ENCODE peak calls at places on chromosomes 5 and 9, in six cellular contexts. U is spleen, X is GM23338, R is Caco-2, F is psoas muscle, S is upper lobe of right lung. P is an unnamed sample. For H3K27me3, the result is how much of the 10 kb centered on the place peaks cover.

GRCh38 chr9:71587576-71588362 is 180.5 kb downstream of the CEMIP2 start:
- DNase-seq in R (no peak), F (no peak), S (no peak), U (no peak), X (no peak), P (peak)

GRCh38 chr5:149134778-149135169 is 6.5 kb upstream of the ABLIM3 start:
- DNase-seq in F (no peak), X (no peak), U (no peak), S (no peak), R (no peak), P (no peak)

GRCh38 chr9:3256571-3256970 is 269.2 kb downstream of the RFX3 start:
- DNase-seq in R (no peak), U (no peak), X (no peak), F (no peak), S (no peak), P (no peak)

GRCh38 chr9:129635099-129635803 is 6.7 kb downstream of the ASB6 start:
- DNase-seq in R (no peak), X (no peak), U (no peak), F (no peak), S (no peak), P (no peak)

GRCh38 chr5:58458851-58459275 is 1.0 kb downstream of the PLK2 start:
- DNase-seq in R (no peak), F (no peak), S (no peak), U (no peak), X (peak), P (no peak)

GRCh38 chr9:113632776-113633590 is 169.5 kb downstream of the RGS3 start:
- DNase-seq in F (no peak), S (peak), R (no peak), X (no peak), U (peak), P (no peak)

GRCh38 chr5:124706729-124707361 is 39.6 kb downstream of the ZNF608 start:
- DNase-seq in U (no peak), X (peak), R (peak), F (no peak), S (peak), P (no peak)

GRCh38 chr9:119802621-119803020 is 433.4 kb upstream of the BRINP1 start:
- DNase-seq in F (peak), U (no peak), R (no peak), X (peak), S (no peak), P (no peak)

DNA sequence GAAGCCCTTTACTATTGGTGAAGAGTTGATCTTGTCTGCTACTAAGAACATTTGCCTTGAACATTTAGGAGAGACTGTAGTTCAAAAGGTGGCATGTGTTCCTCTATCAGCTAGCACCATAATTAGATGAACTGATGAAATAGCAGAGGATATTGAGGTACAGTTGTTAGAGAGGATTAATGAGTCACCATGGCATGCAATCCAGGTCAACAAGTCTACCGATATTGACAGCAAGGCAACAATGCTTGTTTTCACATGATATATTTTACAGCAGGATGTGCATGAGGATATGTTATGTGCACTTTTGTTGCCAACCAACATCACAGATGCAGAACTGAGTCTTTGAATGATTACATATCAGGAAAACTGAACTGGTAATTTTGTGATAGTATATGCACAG is 134.3 kb upstream of the CDH9 start:
- DNase-seq in F (no peak), S (no peak), U (no peak), X (no peak), R (no peak), P (no peak)
- H3K27me3 ChIP-seq in F (under half), S (under half), U (under half), X (under half), R (under half), P (under half)

GRCh38 chr5:93578813-93579560 is 2.0 kb downstream of the NR2F1-AS1 start:
- DNase-seq in S (no peak), U (no peak), X (peak), F (peak), R (no peak), P (no peak)
- H3K27me3 ChIP-seq in S (half or more), U (half or more), X (half or more), F (under half), R (under half), P (under half)

DNA sequence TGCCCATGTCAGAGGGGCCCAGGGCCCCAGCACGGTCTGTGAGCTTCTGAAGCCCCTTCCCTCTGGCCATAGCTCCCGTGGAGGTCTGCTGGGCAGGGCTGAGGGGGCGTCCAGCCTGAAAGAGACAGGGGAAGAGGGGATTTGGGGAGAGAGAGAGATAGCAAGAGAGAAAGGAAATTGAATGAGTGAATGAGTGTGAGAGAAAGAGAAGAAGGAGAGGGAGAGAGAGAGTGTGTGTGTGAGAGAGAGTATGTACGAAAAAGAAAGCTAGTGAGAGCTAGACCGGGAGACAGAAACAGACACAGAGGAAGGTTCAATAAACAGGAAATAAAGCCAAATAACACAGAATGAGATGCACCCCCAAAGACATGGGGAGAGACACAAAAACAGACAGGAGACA is 37.4 kb downstream of the PAX5 start:
- DNase-seq in U (no peak), F (no peak), R (no peak), S (no peak), X (no peak), P (no peak)
- H3K27me3 ChIP-seq in U (half or more), F (under half), R (under half), S (under half), X (half or more), P (under half)

GRCh38 chr9:136198605-136199083 is 6.3 kb downstream of the LHX3 start:
- DNase-seq in R (no peak), U (no peak), S (no peak), F (no peak), X (peak), P (no peak)

GRCh38 chr9:136201174-136201573 is 3.8 kb downstream of the LHX3 start:
- DNase-seq in S (no peak), X (no peak), R (no peak), F (no peak), U (no peak), P (no peak)

GRCh38 chr9:136197930-136198604 is 6.9 kb downstream of the LHX3 start:
- DNase-seq in F (no peak), X (peak), R (no peak), U (no peak), S (no peak), P (no peak)

GRCh38 chr9:136200424-136200823 is 4.5 kb downstream of the LHX3 start:
- DNase-seq in S (no peak), U (no peak), F (no peak), R (no peak), X (peak), P (no peak)

GRCh38 chr9:136199391-136200288 is 5.3 kb downstream of the LHX3 start:
- DNase-seq in U (no peak), R (no peak), X (peak), F (no peak), S (no peak), P (no peak)
- H3K27me3 ChIP-seq in U (half or more), R (under half), X (half or more), F (half or more), S (half or more), P (half or more)

GRCh38 chr5:59711316-59711715 is 182.2 kb downstream of the PDE4D start:
- DNase-seq in U (no peak), R (no peak), X (no peak), F (no peak), S (no peak), P (no peak)
- H3K27me3 ChIP-seq in U (under half), R (under half), X (under half), F (under half), S (under half), P (under half)

DNA sequence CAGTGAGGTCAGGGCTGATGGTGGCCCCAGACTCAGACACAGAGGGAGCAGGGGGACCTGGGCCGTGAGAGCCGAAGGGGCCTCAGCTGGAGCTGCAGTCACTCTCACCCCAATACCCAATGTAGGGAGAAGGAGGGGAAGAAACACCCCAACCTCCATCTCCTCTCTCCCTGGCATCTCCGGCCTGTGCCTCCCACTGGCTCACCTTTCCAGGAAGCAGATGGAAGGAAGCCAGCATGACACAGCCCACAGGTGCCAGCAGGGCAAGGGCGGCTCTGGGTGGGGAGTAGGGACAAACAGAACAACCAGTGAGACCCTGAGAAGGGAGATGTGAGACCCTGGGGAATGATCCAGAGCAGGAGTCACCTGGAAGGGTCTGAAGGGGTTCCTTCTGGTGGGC is 3.0 kb upstream of the CRB2 start:
- DNase-seq in U (no peak), F (no peak), X (no peak), S (no peak), R (no peak), P (no peak)
- H3K27me3 ChIP-seq in U (under half), F (under half), X (under half), S (under half), R (under half), P (under half)

GRCh38 chr5:4128994-4129393 is 533.4 kb downstream of the IRX1 start:
- DNase-seq in R (no peak), X (no peak), F (peak), U (no peak), S (no peak), P (no peak)

GRCh38 chr5:4129523-4129922 is 533.9 kb downstream of the IRX1 start:
- DNase-seq in S (no peak), X (no peak), R (no peak), F (no peak), U (no peak), P (no peak)

DNA sequence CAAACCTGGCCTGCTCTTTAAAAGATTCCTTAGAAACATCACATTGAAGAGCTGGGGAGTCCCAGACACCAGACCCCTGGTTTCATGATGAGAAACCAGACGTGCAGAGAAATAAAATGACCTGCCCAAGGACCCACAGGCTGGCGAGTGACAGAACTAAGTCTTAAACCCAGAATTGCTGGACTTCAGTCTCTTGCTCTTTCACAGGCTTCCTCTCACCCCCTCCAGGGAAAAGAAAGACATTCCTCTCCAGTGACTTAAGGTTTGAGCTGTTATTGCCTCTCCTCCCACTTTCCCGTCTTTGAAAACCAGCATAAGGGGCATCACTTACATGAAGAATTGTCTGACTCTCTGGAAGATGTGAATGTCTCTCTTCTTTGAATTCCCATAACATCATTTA is 535.2 kb downstream of the IRX1 start:
- DNase-seq in R (no peak), S (no peak), F (no peak), U (no peak), X (peak), P (no peak)
- H3K27me3 ChIP-seq in R (under half), S (under half), F (under half), U (under half), X (under half), P (under half)

GRCh38 chr5:93570294-93571110 is 10.5 kb downstream of the NR2F1-AS1 start:
- DNase-seq in X (peak), R (no peak), U (peak), F (no peak), S (no peak), P (no peak)
- H3K27me3 ChIP-seq in X (half or more), R (under half), U (half or more), F (under half), S (half or more), P (under half)